ENCODE peak calls at places on chromosome 4, in ten cellular contexts. H, P, M, L, C, N, G, T, V and Q are unnamed samples.
A peak's percentile ranks its signal among the peaks of the same experiment; 100 is the strongest.

GRCh38 chr4:145840162-145840768 is 98.4 kb downstream of the ZNF827 start:
- DNase-seq in H (no peak), P (peak; percentile 41), M (peak; percentile 70), L (no peak), C (peak; percentile 37), N (no peak), G (peak; percentile 77), T (no peak), V (no peak), Q (peak; percentile 5)

GRCh38 chr4:6450709-6451108 is 21.7 kb downstream of the PPP2R2C start:
- DNase-seq in H (no peak), P (no peak), M (no peak), L (no peak), C (no peak), N (no peak), G (no peak), T (no peak), V (no peak), Q (no peak)

GRCh38 chr4:184170996-184171395 is 46.7 kb downstream of the ENPP6 start:
- DNase-seq in H (no peak), P (peak; percentile 13), M (peak; percentile 8), L (no peak), C (no peak), N (no peak), G (no peak), T (no peak), V (no peak), Q (no peak)

GRCh38 chr4:147994076-147994475 is 262.2 kb downstream of the ARHGAP10 start:
- DNase-seq in H (no peak), P (no peak), M (peak; percentile 86), L (no peak), C (no peak), N (no peak), G (no peak), T (no peak), V (no peak), Q (no peak)

GRCh38 chr4:81164623-81165416 is 50.2 kb downstream of the PRKG2 start:
- DNase-seq in H (no peak), P (peak; percentile 69), M (no peak), L (no peak), C (peak; percentile 48), N (no peak), G (no peak), T (no peak), V (no peak), Q (no peak)

GRCh38 chr4:38210396-38211114 is 250.4 kb downstream of the PTTG2 start:
- DNase-seq in H (no peak), P (no peak), M (peak; percentile 38), L (no peak), C (no peak), N (no peak), G (peak; percentile 91), T (no peak), V (no peak), Q (no peak)

GRCh38 chr4:7045961-7046921 is 3.1 kb downstream of the TADA2B start:
- DNase-seq in H (no peak), P (no peak), M (no peak), L (no peak), C (peak; percentile 33), N (peak; percentile 66), G (no peak), T (no peak), V (no peak), Q (no peak)

GRCh38 chr4:123168812-123169211 is 227.8 kb upstream of the SPRY1 start:
- DNase-seq in H (no peak), P (no peak), M (no peak), L (no peak), C (no peak), N (no peak), G (no peak), T (no peak), V (no peak), Q (no peak)